ENCODE peak calls at places on chromosomes 12 and 14, in eight cellular contexts. Y is LHCN-M2; B is EL; R is pancreas; J is neural crest cell; A is dorsolateral prefrontal cortex; M is COR-L47; C is stimulated activated CD4-positive, alpha-beta T cell treated with anti-CD3 and anti-CD28 coated beads, TNF-alpha, amount 100 ng/mL, for 24 hours. P is an unnamed sample.
A peak's percentile ranks its signal among the peaks of the same experiment; 100 is the strongest.

GRCh38 chr14:98138666-98139065 is 1133.3 kb downstream of the BCL11B start:
- DNase-seq in Y (no peak), B (no peak), R (no peak), J (peak; percentile 42), A (peak; percentile 12), M (no peak), C (peak; percentile 49), P (no peak)

GRCh38 chr14:51836417-51836816 is 24.0 kb upstream of the GNG2 start:
- DNase-seq in Y (no peak), B (no peak), R (no peak), J (no peak), A (no peak), M (no peak), C (no peak), P (no peak)

GRCh38 chr14:76710093-76711010 is 50.9 kb upstream of the VASH1 start:
- DNase-seq in Y (peak; percentile 37), B (peak; percentile 50), R (no peak), J (peak; percentile 38), A (peak; percentile 35), M (peak; percentile 92), C (no peak), P (no peak)

GRCh38 chr12:132206093-132206434 is 61.8 kb downstream of the NOC4L start:
- DNase-seq in Y (no peak), B (no peak), R (peak; percentile 47), J (no peak), A (no peak), M (no peak), C (no peak), P (no peak)

GRCh38 chr12:108333898-108334699 is 5.0 kb downstream of the CMKLR1 start:
- DNase-seq in Y (peak; percentile 94), B (peak; percentile 47), R (no peak), J (no peak), A (peak; percentile 48), M (no peak), C (no peak), P (no peak)

GRCh38 chr12:52517888-52518287 is 2.3 kb downstream of the KRT5 start:
- DNase-seq in Y (no peak), B (no peak), R (no peak), J (no peak), A (no peak), M (no peak), C (no peak), P (no peak)

GRCh38 chr12:49891476-49891875 is 12.2 kb downstream of the FAIM2 start:
- DNase-seq in Y (no peak), B (no peak), R (no peak), J (no peak), A (no peak), M (no peak), C (no peak), P (no peak)

GRCh38 chr12:20748198-20748597 is 53.1 kb downstream of the SLCO1C1 start:
- DNase-seq in Y (no peak), B (no peak), R (no peak), J (no peak), A (no peak), M (no peak), C (no peak), P (no peak)

GRCh38 chr12:89980236-89980635 is 271.6 kb upstream of the ATP2B1 start:
- DNase-seq in Y (peak; percentile 82), B (peak; percentile 77), R (no peak), J (no peak), A (no peak), M (no peak), C (no peak), P (no peak)